ENCODE peak calls at places on chromosomes 13 and 19, in five cellular contexts. U, R, P, J and K are unnamed samples. For H3K36me3, the result is how much of the 10 kb centered on the place peaks cover.

GRCh38 chr13:40261361-40261760 is 405.1 kb downstream of the FOXO1 start:
- DNase-seq in U (no peak), J (no peak), P (no peak), R (no peak), K (no peak)

GRCh38 chr13:30186644-30187431 is 120.5 kb downstream of the KATNAL1 start:
- DNase-seq in P (no peak), U (no peak), J (no peak), R (no peak), K (no peak)

GRCh38 chr19:13881231-13881691 is 4.3 kb downstream of the NANOS3 start:
- DNase-seq in U (no peak), J (no peak), P (no peak), R (peak), K (peak)

GRCh38 chr19:11510444-11510843 is 4.8 kb upstream of the ZNF653 start:
- DNase-seq in J (no peak), U (no peak), P (no peak), R (no peak), K (no peak)

GRCh38 chr19:46353730-46354528 is 7.0 kb downstream of the PPP5C start:
- DNase-seq in J (no peak), P (no peak), R (no peak), U (peak), K (no peak)

GRCh38 chr13:112652512-112653458 is 37.1 kb upstream of the ATP11A start:
- DNase-seq in U (no peak), R (no peak), P (no peak), J (no peak), K (no peak)

GRCh38 chr13:106357198-106357597 is 178.3 kb downstream of the EFNB2 start:
- DNase-seq in P (no peak), U (no peak), R (no peak), J (no peak), K (no peak)

GRCh38 chr19:1469200-1469935 is 9.6 kb downstream of the C19orf25 start:
- DNase-seq in R (no peak), P (no peak), J (no peak), U (no peak), K (no peak)

DNA sequence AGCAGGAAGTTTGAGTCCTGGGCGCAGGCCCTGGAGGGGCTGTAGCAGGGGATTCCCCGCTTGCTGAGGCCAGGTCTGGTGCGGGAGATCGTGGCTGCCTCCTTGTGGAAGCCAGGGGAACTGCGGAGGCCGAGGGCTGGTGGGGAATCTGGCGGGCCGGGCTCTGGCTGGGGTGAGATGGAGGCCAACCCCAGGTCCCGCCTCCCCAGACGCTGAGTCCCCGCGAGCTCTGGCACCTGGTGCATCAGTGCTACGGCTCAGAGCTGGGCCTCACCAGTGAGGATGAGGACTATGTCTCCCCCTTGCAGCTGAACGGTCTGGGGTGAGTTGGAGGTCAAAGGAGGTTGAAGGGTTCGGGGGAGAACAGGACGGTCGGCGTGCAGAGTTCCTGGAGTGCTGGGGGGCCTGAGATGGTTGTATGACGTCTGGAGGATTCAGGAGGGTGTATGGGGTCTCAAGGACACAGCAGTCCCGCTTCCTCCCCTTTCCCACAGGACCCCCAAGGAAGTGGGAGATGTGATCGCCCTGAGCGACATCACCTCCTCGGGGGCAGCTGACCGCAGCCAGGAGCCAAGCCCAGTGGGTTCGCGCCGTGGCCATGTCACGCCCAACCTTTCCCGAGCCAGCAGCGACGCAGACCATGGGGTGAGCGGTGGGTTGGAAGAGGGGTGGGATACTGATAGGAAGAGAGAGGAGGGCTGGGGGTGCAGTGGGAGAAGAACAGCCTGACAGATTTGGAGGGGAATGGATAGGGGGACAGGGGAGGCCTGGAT is 13.1 kb downstream of the GRAMD1A start:
- DNase-seq in U (peak), J (no peak), P (peak), R (peak), K (peak)
- H3K36me3 ChIP-seq in U (under half), J (under half), P (half or more), R (under half), K (under half)

DNA sequence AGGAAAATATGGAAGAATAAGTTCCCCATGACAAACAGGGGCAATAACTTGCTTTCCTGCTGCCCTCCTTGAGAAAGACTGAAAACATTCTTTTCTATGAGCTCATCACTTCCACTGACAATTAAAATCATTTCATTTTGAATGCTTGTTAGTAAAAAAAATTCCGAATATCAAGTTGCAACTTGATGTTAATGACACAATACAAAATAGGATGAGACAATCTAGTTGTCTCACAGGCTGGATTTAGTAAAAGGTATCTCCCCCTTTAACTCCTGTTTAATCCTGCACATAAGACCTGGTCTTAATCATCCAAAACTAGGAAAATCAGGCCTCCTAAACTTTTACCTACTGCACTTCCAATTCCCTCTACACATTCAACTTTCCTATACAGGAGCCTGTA is 24.7 kb downstream of the IRS2 start:
- DNase-seq in R (no peak), P (no peak), U (no peak), J (no peak), K (no peak)
- H3K27ac ChIP-seq in R (no peak), P (no peak), U (no peak), J (no peak), K (no peak)

DNA sequence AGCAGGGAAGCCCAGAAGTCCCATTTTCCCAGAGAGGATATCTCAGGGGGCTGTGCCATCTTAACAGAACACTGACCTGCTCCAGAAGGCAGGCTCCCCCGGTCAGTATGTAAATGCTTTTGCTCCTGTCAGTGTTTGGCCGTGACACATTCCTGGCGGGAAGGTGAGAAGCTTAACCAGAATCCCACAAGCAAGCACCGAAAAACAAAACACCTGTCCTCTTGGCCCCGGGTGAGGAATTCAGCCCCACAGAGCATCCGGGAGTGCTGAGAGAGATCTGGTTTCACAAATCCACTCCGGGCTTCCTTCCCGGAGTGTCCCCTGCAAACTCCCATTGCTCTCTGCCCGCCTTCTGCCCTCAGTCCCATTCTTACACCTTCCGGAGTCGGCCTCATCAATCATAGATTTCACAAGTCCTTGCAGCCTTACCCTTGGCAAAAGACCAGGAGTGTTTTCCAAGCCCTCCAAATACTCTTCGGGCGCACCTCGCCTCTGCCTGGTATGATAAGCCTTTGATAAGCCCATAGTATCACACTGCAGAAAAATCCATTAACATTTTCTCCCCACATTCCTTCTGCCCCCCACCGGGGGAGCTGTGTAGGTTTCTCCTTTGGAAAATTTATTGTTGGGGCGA is 12.2 kb downstream of the TPM4 start:
- DNase-seq in R (no peak), J (no peak), U (peak), P (peak), K (no peak)
- H3K36me3 ChIP-seq in R (under half), J (half or more), U (half or more), P (half or more), K (under half)

GRCh38 chr19:5572556-5573286 is 5.0 kb upstream of the TINCR start:
- DNase-seq in R (peak), J (no peak), P (no peak), U (no peak), K (no peak)
- H3K27ac ChIP-seq in R (no peak), J (no peak), P (no peak), U (no peak), K (no peak)

GRCh38 chr19:17156296-17156946 is 58.7 kb upstream of the USE1 start:
- DNase-seq in R (no peak), P (no peak), U (no peak), J (no peak), K (no peak)
- H3K36me3 ChIP-seq in R (under half), P (half or more), U (half or more), J (under half), K (under half)